ENCODE peak calls at places on chromosome 5, in ten cellular contexts. T is mammary epithelial cell; W is uterus; M is stomach; Z is heart left ventricle; S is CD4-positive, alpha-beta memory T cell; C is left ventricle myocardium inferior; B is lung; U is adrenal gland; R is CD8-positive, alpha-beta T cell. Q is an unnamed sample.

GRCh38 chr5:72599519-72600400 is 92.5 kb upstream of the ZNF366 start:
- DNase-seq in M (no peak), S (no peak), U (no peak), W (no peak), B (no peak), Z (no peak), T (peak; percentile 77), C (no peak), R (no peak), Q (no peak)

GRCh38 chr5:39665328-39665727 is 240.5 kb upstream of the DAB2 start:
- DNase-seq in S (no peak), Z (no peak), U (no peak), B (no peak), C (no peak), T (no peak), M (no peak), R (no peak), W (no peak), Q (no peak)

GRCh38 chr5:82984786-82985762 is 92.1 kb downstream of the TMEM167A start:
- DNase-seq in R (no peak), U (no peak), S (no peak), Z (no peak), T (no peak), M (no peak), C (no peak), B (no peak), W (no peak), Q (no peak)

GRCh38 chr5:157166164-157166493 is at the start of gene GARIN3:
- DNase-seq in C (no peak), U (no peak), W (no peak), T (no peak), B (no peak), S (no peak), M (no peak), Z (no peak), R (no peak), Q (no peak)

GRCh38 chr5:71938886-71939285 is 168.4 kb upstream of the MAP1B start:
- DNase-seq in B (no peak), Z (no peak), W (no peak), C (no peak), M (peak; percentile 71), U (no peak), T (peak; percentile 23), S (no peak), R (no peak), Q (no peak)

GRCh38 chr5:55220433-55221185 is 6.5 kb downstream of the MCIDAS start:
- DNase-seq in R (no peak), Z (no peak), T (no peak), M (peak; percentile 64), S (no peak), B (no peak), U (no peak), W (no peak), C (no peak), Q (peak; percentile 30)

GRCh38 chr5:20113031-20113685 is 125.2 kb upstream of the CDH18 start:
- DNase-seq in Z (no peak), W (no peak), M (no peak), T (no peak), B (no peak), C (no peak), R (no peak), S (no peak), U (no peak), Q (no peak)

GRCh38 chr5:52760695-52761366 is 26.9 kb upstream of the ITGA1 start:
- DNase-seq in U (no peak), M (no peak), B (no peak), T (no peak), R (no peak), Z (no peak), S (no peak), C (no peak), W (no peak), Q (no peak)

GRCh38 chr5:143258559-143259253 is 144.8 kb downstream of the NR3C1 start:
- DNase-seq in C (no peak), B (no peak), T (peak; percentile 75), U (no peak), Z (no peak), S (no peak), W (no peak), R (no peak), M (no peak), Q (peak; percentile 52)

GRCh38 chr5:74766887-74767578 is at the start of the genes GFM2 and NSA2:
- DNase-seq in Z (peak; percentile 93), S (peak; percentile 92), R (peak; percentile 88), B (peak; percentile 93), W (peak; percentile 92), U (peak; percentile 92), C (peak; percentile 93), T (peak; percentile 91), M (peak; percentile 95), Q (peak; percentile 96)

GRCh38 chr5:74766348-74766886 is 500 bp downstream of the GFM2 start:
- DNase-seq in Z (no peak), R (no peak), S (peak; percentile 43), C (no peak), B (no peak), U (no peak), M (no peak), T (peak; percentile 34), W (no peak), Q (no peak)

GRCh38 chr5:74767579-74767913 is 497 bp downstream of the NSA2 start:
- DNase-seq in U (peak; percentile 70), R (no peak), W (no peak), C (no peak), M (no peak), T (peak; percentile 49), S (no peak), B (no peak), Z (no peak), Q (peak; percentile 61)

GRCh38 chr5:74765201-74765600 is 1.7 kb downstream of the GFM2 start:
- DNase-seq in Z (no peak), R (no peak), S (no peak), B (no peak), U (no peak), W (no peak), C (no peak), M (no peak), T (peak; percentile 35), Q (no peak)

DNA sequence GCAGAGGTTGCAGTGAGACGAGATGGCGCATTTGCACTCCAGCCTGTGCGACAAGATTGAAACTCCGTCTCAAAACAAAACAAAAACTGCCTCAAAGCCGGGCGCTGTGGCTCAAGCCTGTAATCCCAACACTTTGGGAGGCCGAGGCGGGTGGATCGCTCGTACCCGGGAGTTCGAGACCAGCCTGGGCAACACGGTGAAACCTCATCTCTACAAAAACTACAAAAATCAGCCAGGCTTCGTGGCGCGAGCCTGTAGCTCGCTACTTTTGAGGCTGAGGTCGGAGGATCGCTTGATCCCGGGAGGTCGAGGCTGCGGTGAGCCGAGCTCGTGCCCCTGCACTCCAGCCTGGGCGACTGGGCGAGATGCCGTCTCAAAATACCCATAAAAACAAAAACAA is 988 bp downstream of the GFM2 start:
- DNase-seq in S (peak; percentile 3), T (no peak), C (no peak), U (no peak), R (no peak), Z (no peak), M (no peak), B (no peak), W (no peak), Q (no peak)
- H3K27ac ChIP-seq in S (peak overlapping the region; percentile 86), T (peak overlapping the region; percentile 74), C (peak overlapping the region; percentile 84), U (no peak overlapping the region), R (no peak overlapping the region), Z (peak overlapping the region; percentile 85), M (peak overlapping the region; percentile 86), B (no peak overlapping the region), W (peak overlapping the region; percentile 86), Q (peak overlapping the region; percentile 82)

GRCh38 chr5:124738751-124739559 is 7.5 kb downstream of the ZNF608 start:
- DNase-seq in W (no peak), B (no peak), U (no peak), M (no peak), S (no peak), T (no peak), Z (no peak), C (no peak), R (no peak), Q (no peak)
- H3K4me1 ChIP-seq in W (no peaks in the 10 kb centered on the region), B (peaks cover 34% of the 10 kb centered on the region), U (peaks cover 20% of the 10 kb centered on the region), M (peaks cover 96% of the 10 kb centered on the region), S (no peaks in the 10 kb centered on the region), T (peaks cover 24% of the 10 kb centered on the region), Z (peaks cover 11% of the 10 kb centered on the region), C (peaks cover 87% of the 10 kb centered on the region), R (no peaks in the 10 kb centered on the region), Q (peaks cover 6% of the 10 kb centered on the region)

DNA sequence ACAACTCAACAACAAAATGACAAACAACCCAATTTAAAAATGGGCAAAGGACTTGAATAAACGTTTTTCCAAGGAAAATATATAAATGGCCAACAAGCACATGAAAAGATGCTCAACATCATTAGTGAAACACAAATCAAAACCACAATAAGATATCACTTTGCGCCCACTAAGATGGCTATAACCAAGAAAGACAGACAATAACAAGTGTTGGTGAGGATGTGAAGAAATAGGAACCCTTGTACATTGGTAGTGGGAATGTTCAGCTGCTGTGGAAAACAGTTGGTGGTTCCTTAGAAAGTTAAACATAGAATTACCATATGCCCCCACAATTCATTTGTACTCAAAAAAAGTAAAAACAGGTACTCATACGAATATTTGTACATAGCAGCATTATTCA is 39.2 kb upstream of the WDR41 start:
- DNase-seq in W (no peak), R (no peak), U (no peak), S (no peak), M (no peak), C (no peak), B (no peak), Z (no peak), T (no peak), Q (no peak)
- H3K27ac ChIP-seq in W (no peak overlapping the region), R (no peak overlapping the region), U (no peak overlapping the region), S (no peak overlapping the region), M (no peak overlapping the region), C (no peak overlapping the region), B (no peak overlapping the region), Z (no peak overlapping the region), T (no peak overlapping the region), Q (no peak overlapping the region)

DNA sequence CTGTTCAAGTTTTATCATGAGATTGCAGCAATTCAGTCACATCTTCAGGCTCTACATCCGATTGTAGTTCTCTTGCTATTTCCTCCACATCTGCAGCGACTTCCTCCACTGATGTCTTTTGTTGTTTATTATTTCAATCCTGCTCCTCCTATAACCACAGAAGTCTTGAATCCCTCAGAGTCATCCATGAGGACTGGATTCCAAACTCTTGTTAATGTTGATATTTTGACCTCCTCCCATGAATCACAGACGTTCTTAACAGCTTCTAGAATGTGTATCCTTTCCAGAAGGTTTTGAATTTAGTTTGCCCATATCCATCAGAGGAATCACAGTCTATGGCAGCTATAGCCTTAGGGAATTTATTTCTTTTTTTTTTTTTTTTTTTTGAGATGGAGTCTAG is 3.6 kb downstream of the FBXO38 start:
- DNase-seq in M (no peak), C (no peak), U (no peak), Z (no peak), R (no peak), B (no peak), S (no peak), W (no peak), T (no peak), Q (no peak)
- H3K4me1 ChIP-seq in M (peaks cover 87% of the 10 kb centered on the region), C (peaks cover 93% of the 10 kb centered on the region), U (peaks cover 13% of the 10 kb centered on the region), Z (peaks cover 57% of the 10 kb centered on the region), R (peaks cover 38% of the 10 kb centered on the region), B (peaks cover 32% of the 10 kb centered on the region), S (peaks cover 63% of the 10 kb centered on the region), W (no peaks in the 10 kb centered on the region), T (peaks cover 14% of the 10 kb centered on the region), Q (peaks cover 18% of the 10 kb centered on the region)

Q was measured in testis.